ENCODE peak calls at places on chromosomes 6 and 20, in five cellular contexts. F is cardiac muscle cell, S is GM10248, Z is ovary, W is GM13977. A is an unnamed sample.

GRCh38 chr6:35096129-35096852 is 44.8 kb downstream of the TCP11 start:
- DNase-seq in F (no peak), Z (no peak), W (no peak), S (no peak), A (no peak)

GRCh38 chr20:37849169-37849568 is 53.8 kb upstream of the VSTM2L start:
- DNase-seq in S (no peak), Z (no peak), W (no peak), F (no peak), A (no peak)

GRCh38 chr6:1383729-1384548 is 5.4 kb upstream of the FOXF2 start:
- DNase-seq in F (no peak), W (peak; percentile 29), Z (no peak), S (no peak), A (no peak)

GRCh38 chr6:168007592-168008338 is 10.3 kb downstream of the KIF25 start:
- DNase-seq in F (no peak), S (no peak), W (no peak), Z (no peak), A (no peak)

GRCh38 chr6:17589402-17590116 is 10.5 kb upstream of the FAM8A1 start:
- DNase-seq in F (no peak), Z (no peak), S (no peak), W (no peak), A (no peak)

GRCh38 chr20:371755-372542 is 8.6 kb upstream of the TRIB3 start:
- DNase-seq in S (no peak), W (no peak), Z (no peak), F (no peak), A (no peak)

GRCh38 chr6:140237251-140237650 is 862.8 kb upstream of the CITED2 start:
- DNase-seq in S (no peak), W (no peak), Z (no peak), F (no peak), A (no peak)

GRCh38 chr6:136989591-136990578 is 54.9 kb downstream of the IL20RA start:
- DNase-seq in W (no peak), S (no peak), F (peak; percentile 75), Z (peak; percentile 22), A (no peak)

GRCh38 chr6:35078226-35078850 is 62.8 kb downstream of the TCP11 start:
- DNase-seq in F (no peak), S (no peak), Z (no peak), W (no peak), A (no peak)

GRCh38 chr20:2244993-2245392 is 50.8 kb upstream of the TGM3 start:
- DNase-seq in Z (no peak), W (no peak), S (no peak), F (peak; percentile 23), A (no peak)
- TF ChIP-seq CTCF in Z (no peak), W (no peak), S (no peak), F (no peak), A (no peak)

DNA sequence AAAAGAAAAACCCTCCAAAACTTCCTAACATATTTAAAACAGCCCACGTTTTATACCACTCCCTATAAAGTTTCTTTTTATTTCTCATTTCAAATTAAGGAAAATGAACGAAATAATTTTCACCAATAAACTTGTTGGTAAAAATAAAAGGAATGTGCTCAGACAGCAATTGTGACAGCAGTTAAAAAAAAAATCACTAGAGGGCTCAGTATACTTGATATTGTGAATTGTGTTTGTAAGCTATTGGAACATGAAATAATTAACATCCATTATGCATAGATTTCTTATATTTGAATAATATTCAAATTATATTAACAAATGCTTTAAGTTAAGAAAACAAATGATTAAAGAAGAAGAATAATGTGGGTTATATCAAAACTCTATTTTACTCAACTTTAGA is 105.5 kb downstream of the ASCC3 start:
- DNase-seq in W (no peak), F (no peak), Z (no peak), S (no peak), A (no peak)
- TF ChIP-seq CTCF in W (no peak), F (peak; percentile 22), Z (no peak), S (no peak), A (no peak)

DNA sequence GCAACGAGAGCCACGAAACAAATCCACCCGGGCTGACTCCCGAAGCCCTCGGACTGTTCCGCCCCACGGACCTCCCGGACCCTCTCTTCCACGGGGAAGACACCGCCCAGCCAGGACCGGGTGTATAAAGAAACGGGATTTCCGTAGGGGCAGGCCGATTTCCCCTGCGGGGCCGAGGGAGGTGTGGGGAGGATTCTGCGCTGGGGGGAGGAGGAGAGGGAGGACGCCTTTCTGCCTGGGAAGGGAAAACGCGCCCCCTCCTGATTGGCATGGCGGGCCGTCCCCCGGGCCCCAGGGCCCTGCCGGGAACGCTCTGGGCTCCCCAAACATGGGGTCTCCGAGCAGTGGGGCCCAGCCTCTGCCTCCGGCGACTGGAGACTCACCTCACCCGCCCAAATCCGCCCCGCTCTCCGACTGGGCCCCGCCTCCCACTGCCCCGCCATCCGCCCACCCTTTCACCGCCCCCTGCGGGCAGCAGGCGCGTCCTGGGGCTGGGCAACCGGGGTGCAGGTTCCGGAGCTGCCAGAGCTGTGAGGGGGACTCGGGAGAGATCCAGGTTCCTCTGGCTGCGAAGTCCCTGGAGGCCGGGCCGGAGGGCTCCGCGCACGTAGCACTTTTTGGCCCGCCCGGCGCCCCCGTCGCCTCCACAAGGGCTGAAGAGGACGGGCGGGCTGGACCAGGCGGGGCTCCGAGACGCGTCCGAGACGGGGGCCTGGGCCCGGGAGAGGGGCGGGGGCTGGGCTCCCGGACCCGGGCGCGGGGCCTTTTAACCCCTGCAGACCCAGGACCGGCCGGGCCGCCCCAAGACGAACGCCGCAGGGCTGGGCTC is 586 bp upstream of the PPDPF start:
- DNase-seq in W (peak; percentile 84), S (peak; percentile 77), Z (peak; percentile 81), F (peak; percentile 78), A (peak; percentile 74)
- TF ChIP-seq CTCF in W (peak; percentile 7), S (peak; percentile 8), Z (peak; percentile 35), F (peak; percentile 29), A (peak; percentile 32)

GRCh38 chr20:2104236-2104635 is 2.6 kb downstream of the STK35 start:
- DNase-seq in S (no peak), Z (no peak), F (no peak), W (no peak), A (no peak)

GRCh38 chr20:2103454-2104153 is 2.0 kb downstream of the STK35 start:
- DNase-seq in Z (no peak), W (no peak), F (peak; percentile 22), S (no peak), A (no peak)

GRCh38 chr20:2101057-2101934 is at the start of gene STK35:
- DNase-seq in Z (peak; percentile 35), S (peak; percentile 83), F (no peak), W (peak; percentile 85), A (peak; percentile 79)

GRCh38 chr20:2102585-2103453 is 1.2 kb downstream of the STK35 start:
- DNase-seq in W (peak; percentile 96), Z (peak; percentile 87), F (peak; percentile 93), S (peak; percentile 94), A (peak; percentile 85)

DNA sequence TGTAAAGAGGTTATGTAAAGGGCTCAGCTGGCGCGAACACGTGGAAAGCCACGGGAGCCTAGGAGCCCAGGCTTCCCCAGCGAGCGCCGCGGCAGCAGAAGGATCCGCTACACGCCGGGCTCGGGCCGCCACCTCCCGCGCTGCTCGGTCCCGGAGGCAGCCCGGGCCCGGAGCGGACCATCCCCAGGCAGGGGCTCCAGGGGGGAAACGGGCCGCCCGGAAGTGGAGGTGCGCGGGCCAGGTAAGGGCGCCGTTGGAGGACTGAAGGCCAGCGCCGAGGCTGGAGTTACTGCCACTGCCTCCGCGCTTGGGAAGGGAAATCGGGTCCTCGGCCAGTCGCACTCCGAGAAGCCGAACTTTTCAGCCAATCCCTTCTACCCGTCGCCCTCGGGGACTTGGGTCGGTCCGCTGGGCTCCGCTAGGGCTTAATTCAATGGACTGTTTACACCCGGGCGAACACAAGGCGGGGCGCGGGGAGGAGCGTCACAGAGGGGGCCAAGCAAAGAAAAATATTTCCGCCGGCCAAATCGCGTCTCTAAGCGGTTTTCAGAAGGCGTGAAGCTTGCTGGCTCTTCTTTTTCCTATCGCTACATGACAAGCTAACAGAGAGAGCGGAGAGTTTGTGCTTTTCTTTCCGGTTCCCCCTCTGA is 433 bp downstream of the STK35 start:
- DNase-seq in S (peak; percentile 92), Z (peak; percentile 91), F (peak; percentile 94), W (peak; percentile 96), A (peak; percentile 92)
- TF ChIP-seq CTCF in S (no peak), Z (no peak), F (no peak), W (no peak), A (no peak)

GRCh38 chr6:40743226-40743625 is 156.1 kb upstream of the LRFN2 start:
- DNase-seq in F (no peak), S (no peak), Z (no peak), W (no peak), A (peak; percentile 9)
- TF ChIP-seq CTCF in F (no peak), S (no peak), Z (no peak), W (no peak), A (no peak)

DNA sequence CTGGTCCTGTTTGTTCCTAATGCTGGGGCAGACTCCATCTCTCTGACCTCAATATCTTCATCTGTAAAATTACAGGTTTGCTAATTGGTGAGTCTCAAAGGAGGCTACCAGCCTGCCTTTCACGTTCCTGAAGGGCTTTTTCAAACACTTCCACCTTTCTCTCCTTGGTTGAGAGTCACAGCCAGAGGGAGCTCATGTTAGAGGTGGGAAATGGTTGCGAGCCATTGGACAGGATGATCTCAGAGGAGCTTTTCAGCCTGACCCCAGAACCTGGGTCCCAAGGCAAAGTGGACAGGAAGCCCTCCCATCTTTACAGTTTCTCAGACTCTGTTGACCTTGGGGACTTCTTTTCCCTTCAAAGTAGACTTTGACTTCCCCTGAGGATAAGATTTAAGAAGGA is 37.6 kb downstream of the NDUFAF5 start:
- DNase-seq in S (peak; percentile 11), W (no peak), Z (no peak), F (no peak), A (no peak)
- TF ChIP-seq CTCF in S (no peak), W (no peak), Z (no peak), F (no peak), A (no peak)

DNA sequence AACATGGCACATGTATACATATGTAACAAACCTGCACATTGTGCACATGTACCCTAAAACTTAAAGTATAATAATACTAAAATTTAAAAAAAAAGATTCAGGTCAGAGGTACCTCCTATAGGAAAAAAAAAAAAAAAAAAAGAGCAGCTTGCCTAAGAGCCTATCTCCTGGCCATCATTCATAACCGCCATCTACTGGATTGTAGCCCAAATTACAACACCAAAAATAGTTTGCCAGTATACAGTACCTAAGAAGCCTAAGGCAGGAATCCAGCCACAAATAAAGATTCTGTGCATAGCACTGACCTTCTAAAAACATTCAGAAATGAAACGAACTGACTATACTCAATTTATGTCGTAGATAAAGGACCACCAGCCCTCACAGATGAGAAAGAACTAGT is 438.4 kb upstream of the ADGRB3 start:
- DNase-seq in S (no peak), F (no peak), Z (no peak), W (no peak), A (no peak)
- TF ChIP-seq CTCF in S (peak; percentile 30), F (no peak), Z (no peak), W (peak; percentile 53), A (no peak)

GRCh38 chr6:42084889-42085288 is 34.6 kb downstream of the TAF8 start:
- DNase-seq in W (no peak), Z (no peak), F (no peak), S (no peak), A (no peak)
- TF ChIP-seq CTCF in W (no peak), Z (no peak), F (no peak), S (no peak), A (no peak)

DNA sequence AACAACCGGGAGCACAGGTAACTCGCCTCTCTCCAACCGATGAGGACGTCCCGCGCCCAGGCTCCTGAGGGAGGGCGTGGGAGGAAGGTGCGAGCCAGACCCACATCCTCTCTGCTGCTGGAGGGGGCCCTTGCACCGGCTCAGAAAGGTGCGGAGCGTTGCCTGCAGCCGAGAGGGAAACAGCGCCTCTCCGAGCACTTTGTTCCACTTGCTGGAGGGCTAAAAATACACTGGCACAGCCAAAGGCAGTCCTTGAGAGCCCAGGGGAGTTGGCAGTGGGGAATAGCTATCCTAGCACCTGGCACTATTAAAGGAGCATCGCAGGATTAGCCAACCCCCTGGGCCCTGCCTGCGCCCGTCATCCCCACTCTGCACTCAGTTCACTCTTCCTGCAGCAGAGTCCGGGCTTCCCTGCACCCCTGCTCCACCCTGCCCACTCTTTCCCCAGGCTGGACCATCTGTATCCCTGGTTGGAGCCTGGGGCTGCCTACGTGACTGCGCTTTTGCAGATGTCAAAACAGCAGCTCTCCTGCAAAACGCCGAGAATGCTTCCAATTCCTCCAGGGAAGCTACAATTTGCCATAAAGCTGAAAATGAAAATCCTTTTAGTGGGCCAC is 108.9 kb downstream of the SNX5 start:
- DNase-seq in F (peak; percentile 71), Z (no peak), S (peak; percentile 62), W (peak; percentile 47), A (peak; percentile 76)
- TF ChIP-seq CTCF in F (no peak), Z (no peak), S (peak; percentile 19), W (peak; percentile 33), A (no peak)